ENCODE peak calls at places on chromosomes 6 and 20, in six cellular contexts. One of them, this sample, is unnamed.

GRCh38 chr6:136696783-136697364 is 95.4 kb downstream of the MAP3K5 start:
- DNase-seq in uterus: no peak
- DNase-seq in tibial artery: no peak
- DNase-seq in cardiac muscle cell: no peak
- DNase-seq in hepatocyte: no peak
- DNase-seq in A549: no peak
- DNase-seq in this sample: no peak

GRCh38 chr20:42549496-42549895 is 640.2 kb downstream of the PTPRT start:
- DNase-seq in uterus: no peak
- DNase-seq in tibial artery: no peak
- DNase-seq in cardiac muscle cell: no peak
- DNase-seq in hepatocyte: no peak
- DNase-seq in A549: no peak
- DNase-seq in this sample: no peak

GRCh38 chr6:158459726-158460125 is 100.2 kb upstream of the TMEM181 start:
- DNase-seq in uterus: no peak
- DNase-seq in tibial artery: no peak
- DNase-seq in cardiac muscle cell: no peak
- DNase-seq in hepatocyte: no peak
- DNase-seq in A549: no peak
- DNase-seq in this sample: no peak

GRCh38 chr6:170047813-170048212 is 243.1 kb downstream of the DLL1 start:
- DNase-seq in uterus: peak
- DNase-seq in tibial artery: peak
- DNase-seq in cardiac muscle cell: no peak
- DNase-seq in hepatocyte: no peak
- DNase-seq in A549: no peak
- DNase-seq in this sample: no peak

GRCh38 chr6:29757701-29758293 is 34.6 kb downstream of the HLA-F start:
- DNase-seq in uterus: no peak
- DNase-seq in tibial artery: no peak
- DNase-seq in cardiac muscle cell: no peak
- DNase-seq in hepatocyte: no peak
- DNase-seq in A549: no peak
- DNase-seq in this sample: no peak

GRCh38 chr20:35561268-35561667 is 19.4 kb downstream of the ERGIC3 start:
- DNase-seq in uterus: no peak
- DNase-seq in tibial artery: no peak
- DNase-seq in cardiac muscle cell: peak
- DNase-seq in hepatocyte: peak
- DNase-seq in A549: peak
- DNase-seq in this sample: no peak

GRCh38 chr6:116764961-116765841 is at the start of gene FAM162B:
- DNase-seq in uterus: peak
- DNase-seq in tibial artery: no peak
- DNase-seq in cardiac muscle cell: peak
- DNase-seq in hepatocyte: peak
- DNase-seq in A549: peak
- DNase-seq in this sample: no peak

GRCh38 chr6:34237316-34237721 is 646 bp downstream of the HMGA1 start:
- DNase-seq in uterus: peak
- DNase-seq in tibial artery: no peak
- DNase-seq in cardiac muscle cell: peak
- DNase-seq in hepatocyte: peak
- DNase-seq in A549: no peak
- DNase-seq in this sample: no peak

GRCh38 chr6:16903470-16903869 is 142.2 kb upstream of the ATXN1 start:
- DNase-seq in uterus: no peak
- DNase-seq in tibial artery: no peak
- DNase-seq in cardiac muscle cell: peak
- DNase-seq in hepatocyte: no peak
- DNase-seq in A549: no peak
- DNase-seq in this sample: no peak

GRCh38 chr20:1940581-1940980 is 45.4 kb downstream of the SIRPA start:
- DNase-seq in uterus: no peak
- DNase-seq in tibial artery: no peak
- DNase-seq in cardiac muscle cell: no peak
- DNase-seq in hepatocyte: no peak
- DNase-seq in A549: no peak
- DNase-seq in this sample: no peak

GRCh38 chr6:147157930-147158329 is 46.3 kb upstream of the STXBP5 start:
- DNase-seq in uterus: no peak
- DNase-seq in tibial artery: no peak
- DNase-seq in cardiac muscle cell: no peak
- DNase-seq in hepatocyte: no peak
- DNase-seq in A549: no peak
- DNase-seq in this sample: no peak

GRCh38 chr6:43724914-43725642 is 37.5 kb upstream of the MRPS18A start:
- DNase-seq in uterus: peak
- DNase-seq in tibial artery: peak
- DNase-seq in cardiac muscle cell: peak
- DNase-seq in hepatocyte: peak
- DNase-seq in A549: no peak
- DNase-seq in this sample: no peak

GRCh38 chr6:106141441-106142237 is 55.5 kb downstream of the PRDM1 start:
- DNase-seq in uterus: no peak
- DNase-seq in tibial artery: no peak
- DNase-seq in cardiac muscle cell: no peak
- DNase-seq in hepatocyte: no peak
- DNase-seq in A549: no peak
- DNase-seq in this sample: no peak

GRCh38 chr6:25606151-25606550 is 45.9 kb upstream of the SCGN start:
- DNase-seq in uterus: no peak
- DNase-seq in tibial artery: no peak
- DNase-seq in cardiac muscle cell: no peak
- DNase-seq in hepatocyte: no peak
- DNase-seq in A549: no peak
- DNase-seq in this sample: no peak

GRCh38 chr6:146670161-146670560 is 71.4 kb downstream of the ADGB start:
- DNase-seq in uterus: no peak
- DNase-seq in tibial artery: no peak
- DNase-seq in cardiac muscle cell: no peak
- DNase-seq in hepatocyte: no peak
- DNase-seq in A549: no peak
- DNase-seq in this sample: no peak

GRCh38 chr6:127877231-127877630 is 23.6 kb downstream of the THEMIS start:
- DNase-seq in uterus: no peak
- DNase-seq in tibial artery: no peak
- DNase-seq in cardiac muscle cell: peak
- DNase-seq in hepatocyte: no peak
- DNase-seq in A549: no peak
- DNase-seq in this sample: no peak

GRCh38 chr6:46160102-46160501 is 10.7 kb downstream of the ENPP5 start:
- DNase-seq in uterus: no peak
- DNase-seq in tibial artery: no peak
- DNase-seq in cardiac muscle cell: no peak
- DNase-seq in hepatocyte: no peak
- DNase-seq in A549: no peak
- DNase-seq in this sample: no peak

GRCh38 chr6:97726378-97726777 is 443.4 kb upstream of the MMS22L start:
- DNase-seq in uterus: no peak
- DNase-seq in tibial artery: no peak
- DNase-seq in cardiac muscle cell: no peak
- DNase-seq in hepatocyte: peak
- DNase-seq in A549: peak
- DNase-seq in this sample: no peak

GRCh38 chr20:9348746-9349145 is 165.6 kb upstream of the LAMP5 start:
- DNase-seq in uterus: no peak
- DNase-seq in tibial artery: no peak
- DNase-seq in cardiac muscle cell: peak
- DNase-seq in hepatocyte: no peak
- DNase-seq in A549: no peak
- DNase-seq in this sample: no peak

GRCh38 chr6:117989086-117989485 is 82.0 kb downstream of the SLC35F1 start:
- DNase-seq in uterus: no peak
- DNase-seq in tibial artery: no peak
- DNase-seq in cardiac muscle cell: no peak
- DNase-seq in hepatocyte: no peak
- DNase-seq in A549: no peak
- DNase-seq in this sample: no peak

GRCh38 chr6:111626446-111626845 is 20.8 kb upstream of the TRAF3IP2 start:
- DNase-seq in uterus: peak
- DNase-seq in tibial artery: no peak
- DNase-seq in cardiac muscle cell: no peak
- DNase-seq in hepatocyte: no peak
- DNase-seq in A549: no peak
- DNase-seq in this sample: no peak

GRCh38 chr6:19569563-19569962 is 267.6 kb upstream of the ID4 start:
- DNase-seq in uterus: no peak
- DNase-seq in tibial artery: no peak
- DNase-seq in cardiac muscle cell: no peak
- DNase-seq in hepatocyte: no peak
- DNase-seq in A549: no peak
- DNase-seq in this sample: no peak

GRCh38 chr20:63061701-63062100 is 54.9 kb upstream of the BHLHE23 start:
- DNase-seq in uterus: no peak
- DNase-seq in tibial artery: no peak
- DNase-seq in cardiac muscle cell: no peak
- DNase-seq in hepatocyte: no peak
- DNase-seq in A549: no peak
- DNase-seq in this sample: no peak

GRCh38 chr6:89297695-89298351 is 17.3 kb downstream of the GABRR2 start:
- DNase-seq in uterus: peak
- DNase-seq in tibial artery: no peak
- DNase-seq in cardiac muscle cell: peak
- DNase-seq in hepatocyte: peak
- DNase-seq in A549: peak
- DNase-seq in this sample: no peak

GRCh38 chr6:51330971-51331370 is 512.3 kb downstream of the TFAP2B start:
- DNase-seq in uterus: no peak
- DNase-seq in tibial artery: no peak
- DNase-seq in cardiac muscle cell: no peak
- DNase-seq in hepatocyte: no peak
- DNase-seq in A549: no peak
- DNase-seq in this sample: no peak

GRCh38 chr20:41649489-41649888 is 31.3 kb upstream of the CHD6 start:
- DNase-seq in uterus: no peak
- DNase-seq in tibial artery: no peak
- DNase-seq in cardiac muscle cell: no peak
- DNase-seq in hepatocyte: peak
- DNase-seq in A549: no peak
- DNase-seq in this sample: no peak

GRCh38 chr6:21587925-21588811 is 5.4 kb upstream of the SOX4 start:
- DNase-seq in uterus: peak
- DNase-seq in tibial artery: peak
- DNase-seq in cardiac muscle cell: peak
- DNase-seq in hepatocyte: peak
- DNase-seq in A549: peak
- DNase-seq in this sample: peak

GRCh38 chr6:146795734-146796133 is 197.0 kb downstream of the ADGB start:
- DNase-seq in uterus: no peak
- DNase-seq in tibial artery: no peak
- DNase-seq in cardiac muscle cell: no peak
- DNase-seq in hepatocyte: no peak
- DNase-seq in A549: no peak
- DNase-seq in this sample: no peak

GRCh38 chr6:70673601-70674000 is 5.9 kb downstream of the SMAP1 start:
- DNase-seq in uterus: no peak
- DNase-seq in tibial artery: no peak
- DNase-seq in cardiac muscle cell: peak
- DNase-seq in hepatocyte: no peak
- DNase-seq in A549: no peak
- DNase-seq in this sample: no peak

DNA sequence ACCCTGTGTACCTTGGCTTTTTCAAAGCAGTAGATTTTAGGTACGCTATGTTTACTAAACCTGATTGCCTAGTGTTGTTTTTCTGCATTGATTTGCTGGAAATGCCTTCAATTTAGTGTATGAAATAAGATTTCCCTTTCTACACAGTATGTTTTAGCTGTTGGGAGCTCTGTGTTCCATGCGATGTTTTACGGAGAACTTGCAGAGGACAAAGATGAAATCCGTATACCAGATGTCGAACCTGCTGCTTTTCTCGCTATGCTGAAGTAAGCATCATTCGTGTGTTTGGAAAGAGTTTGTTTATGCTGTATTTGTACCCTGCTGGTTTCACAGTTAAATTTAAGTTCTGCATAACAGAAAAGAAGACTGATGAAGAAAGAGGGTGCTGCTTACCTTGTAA is 1.9 kb downstream of the BTBD3 start:
- DNase-seq in uterus: no peak
- DNase-seq in tibial artery: no peak
- DNase-seq in cardiac muscle cell: no peak
- DNase-seq in hepatocyte: no peak
- DNase-seq in A549: no peak
- DNase-seq in this sample: no peak
- H3K27ac ChIP-seq in uterus: no peak
- H3K27ac ChIP-seq in tibial artery: no peak
- H3K27ac ChIP-seq in cardiac muscle cell: no peak
- H3K27ac ChIP-seq in hepatocyte: peak
- H3K27ac ChIP-seq in A549: no peak
- H3K27ac ChIP-seq in this sample: peak

GRCh38 chr6:39411465-39411864 is 89.0 kb upstream of the KCNK16 start:
- DNase-seq in uterus: no peak
- DNase-seq in tibial artery: no peak
- DNase-seq in cardiac muscle cell: peak
- DNase-seq in hepatocyte: no peak
- DNase-seq in A549: no peak
- DNase-seq in this sample: no peak
- H3K27ac ChIP-seq in uterus: no peak
- H3K27ac ChIP-seq in tibial artery: no peak
- H3K27ac ChIP-seq in cardiac muscle cell: no peak
- H3K27ac ChIP-seq in hepatocyte: no peak
- H3K27ac ChIP-seq in A549: no peak
- H3K27ac ChIP-seq in this sample: peak

DNA sequence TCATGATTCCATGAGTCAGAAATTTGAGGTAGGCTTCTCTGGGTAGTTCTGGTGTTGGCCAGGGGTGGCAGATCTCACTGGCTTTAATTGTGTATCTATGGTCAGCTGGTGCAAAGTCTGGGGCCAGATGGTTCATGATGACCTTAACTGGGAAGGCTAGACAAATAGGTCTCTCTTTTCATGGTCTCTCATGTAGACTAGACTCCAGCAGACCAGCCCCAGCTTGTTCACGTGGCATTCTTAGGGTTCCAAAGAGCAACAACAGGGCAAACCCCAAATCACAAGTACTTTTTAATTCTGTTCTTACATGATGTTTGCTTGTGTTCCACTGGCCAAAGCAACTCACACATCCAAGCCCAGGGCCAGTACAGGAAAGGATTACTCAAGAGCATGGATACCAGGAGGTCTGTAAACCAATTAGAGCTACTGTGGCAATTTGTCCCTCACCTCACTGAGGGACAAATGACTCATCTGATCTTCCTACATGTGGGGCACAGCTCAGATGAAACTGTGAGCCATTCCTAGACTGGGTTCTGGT is 79.5 kb upstream of the PBOV1 start:
- DNase-seq in uterus: no peak
- DNase-seq in tibial artery: no peak
- DNase-seq in cardiac muscle cell: peak
- DNase-seq in hepatocyte: no peak
- DNase-seq in A549: no peak
- DNase-seq in this sample: no peak
- H3K27ac ChIP-seq in uterus: no peak
- H3K27ac ChIP-seq in tibial artery: no peak
- H3K27ac ChIP-seq in cardiac muscle cell: no peak
- H3K27ac ChIP-seq in hepatocyte: no peak
- H3K27ac ChIP-seq in A549: no peak
- H3K27ac ChIP-seq in this sample: no peak

GRCh38 chr6:163459536-163459935 is 45.0 kb downstream of the QKI start:
- DNase-seq in uterus: no peak
- DNase-seq in tibial artery: no peak
- DNase-seq in cardiac muscle cell: no peak
- DNase-seq in hepatocyte: no peak
- DNase-seq in A549: no peak
- DNase-seq in this sample: no peak
- H3K27ac ChIP-seq in uterus: no peak
- H3K27ac ChIP-seq in tibial artery: no peak
- H3K27ac ChIP-seq in cardiac muscle cell: peak
- H3K27ac ChIP-seq in hepatocyte: peak
- H3K27ac ChIP-seq in A549: peak
- H3K27ac ChIP-seq in this sample: no peak